ENCODE peak calls at places on chromosomes 16 and 17, in ten cellular contexts. One of them, this sample, is unnamed.
A peak's percentile ranks its signal among the peaks of the same experiment; 100 is the strongest.

GRCh38 chr16:64543401-64543800 is 578.5 kb downstream of the CDH11 start:
- DNase-seq in HAP-1: no peak
- DNase-seq in H1: no peak
- DNase-seq in body of pancreas: no peak
- DNase-seq in thoracic aorta: no peak
- DNase-seq in esophagus squamous epithelium: no peak
- DNase-seq in CD8-positive, alpha-beta memory T cell: no peak
- DNase-seq in heart left ventricle: no peak
- DNase-seq in transverse colon: no peak
- DNase-seq in IMR-90: no peak
- DNase-seq in this sample: no peak

GRCh38 chr16:89319883-89320716 is 102.6 kb downstream of the ZNF778 start:
- DNase-seq in HAP-1: peak; percentile 41
- DNase-seq in H1: no peak
- DNase-seq in body of pancreas: peak; percentile 76
- DNase-seq in thoracic aorta: peak; percentile 64
- DNase-seq in esophagus squamous epithelium: no peak
- DNase-seq in CD8-positive, alpha-beta memory T cell: no peak
- DNase-seq in heart left ventricle: peak; percentile 75
- DNase-seq in transverse colon: peak; percentile 38
- DNase-seq in IMR-90: peak; percentile 85
- DNase-seq in this sample: no peak

GRCh38 chr16:49350265-49351103 is 23.1 kb upstream of the C16orf78 start:
- DNase-seq in HAP-1: peak; percentile 76
- DNase-seq in H1: no peak
- DNase-seq in body of pancreas: peak; percentile 58
- DNase-seq in thoracic aorta: no peak
- DNase-seq in esophagus squamous epithelium: no peak
- DNase-seq in CD8-positive, alpha-beta memory T cell: no peak
- DNase-seq in heart left ventricle: peak; percentile 78
- DNase-seq in transverse colon: peak; percentile 71
- DNase-seq in IMR-90: peak; percentile 34
- DNase-seq in this sample: no peak

GRCh38 chr17:46853896-46854444 is 2.6 kb downstream of the WNT9B start:
- DNase-seq in HAP-1: no peak
- DNase-seq in H1: no peak
- DNase-seq in body of pancreas: no peak
- DNase-seq in thoracic aorta: no peak
- DNase-seq in esophagus squamous epithelium: no peak
- DNase-seq in CD8-positive, alpha-beta memory T cell: no peak
- DNase-seq in heart left ventricle: no peak
- DNase-seq in transverse colon: no peak
- DNase-seq in IMR-90: peak; percentile 52
- DNase-seq in this sample: no peak

GRCh38 chr16:17803625-17804410 is 333.1 kb upstream of the XYLT1 start:
- DNase-seq in HAP-1: no peak
- DNase-seq in H1: no peak
- DNase-seq in body of pancreas: no peak
- DNase-seq in thoracic aorta: no peak
- DNase-seq in esophagus squamous epithelium: no peak
- DNase-seq in CD8-positive, alpha-beta memory T cell: no peak
- DNase-seq in heart left ventricle: no peak
- DNase-seq in transverse colon: no peak
- DNase-seq in IMR-90: peak; percentile 97
- DNase-seq in this sample: no peak

GRCh38 chr16:75252946-75253911 is 1.8 kb upstream of the BCAR1 start:
- DNase-seq in HAP-1: peak; percentile 54
- DNase-seq in H1: peak; percentile 85
- DNase-seq in body of pancreas: peak; percentile 20
- DNase-seq in thoracic aorta: no peak
- DNase-seq in esophagus squamous epithelium: no peak
- DNase-seq in CD8-positive, alpha-beta memory T cell: no peak
- DNase-seq in heart left ventricle: peak; percentile 62
- DNase-seq in transverse colon: no peak
- DNase-seq in IMR-90: peak; percentile 74
- DNase-seq in this sample: no peak

GRCh38 chr16:20285993-20286499 is 41.3 kb downstream of the GP2 start:
- DNase-seq in HAP-1: no peak
- DNase-seq in H1: no peak
- DNase-seq in body of pancreas: no peak
- DNase-seq in thoracic aorta: no peak
- DNase-seq in esophagus squamous epithelium: no peak
- DNase-seq in CD8-positive, alpha-beta memory T cell: no peak
- DNase-seq in heart left ventricle: no peak
- DNase-seq in transverse colon: no peak
- DNase-seq in IMR-90: no peak
- DNase-seq in this sample: no peak

GRCh38 chr17:21510686-21511367 is 134.7 kb downstream of the KCNJ12 start:
- DNase-seq in HAP-1: no peak
- DNase-seq in H1: no peak
- DNase-seq in body of pancreas: no peak
- DNase-seq in thoracic aorta: no peak
- DNase-seq in esophagus squamous epithelium: no peak
- DNase-seq in CD8-positive, alpha-beta memory T cell: no peak
- DNase-seq in heart left ventricle: no peak
- DNase-seq in transverse colon: no peak
- DNase-seq in IMR-90: no peak
- DNase-seq in this sample: no peak

GRCh38 chr17:7438050-7438614 is 1.2 kb upstream of the FGF11 start:
- DNase-seq in HAP-1: peak; percentile 77
- DNase-seq in H1: no peak
- DNase-seq in body of pancreas: peak; percentile 25
- DNase-seq in thoracic aorta: no peak
- DNase-seq in esophagus squamous epithelium: no peak
- DNase-seq in CD8-positive, alpha-beta memory T cell: peak; percentile 21
- DNase-seq in heart left ventricle: peak; percentile 91
- DNase-seq in transverse colon: peak; percentile 54
- DNase-seq in IMR-90: no peak
- DNase-seq in this sample: peak; percentile 40

GRCh38 chr17:7574176-7574953 is 5.1 kb upstream of the CD68 start:
- DNase-seq in HAP-1: no peak
- DNase-seq in H1: no peak
- DNase-seq in body of pancreas: no peak
- DNase-seq in thoracic aorta: no peak
- DNase-seq in esophagus squamous epithelium: no peak
- DNase-seq in CD8-positive, alpha-beta memory T cell: no peak
- DNase-seq in heart left ventricle: no peak
- DNase-seq in transverse colon: no peak
- DNase-seq in IMR-90: peak; percentile 28
- DNase-seq in this sample: no peak

GRCh38 chr17:72699566-72699965 is 392.9 kb downstream of the SLC39A11 start:
- DNase-seq in HAP-1: no peak
- DNase-seq in H1: no peak
- DNase-seq in body of pancreas: no peak
- DNase-seq in thoracic aorta: no peak
- DNase-seq in esophagus squamous epithelium: no peak
- DNase-seq in CD8-positive, alpha-beta memory T cell: no peak
- DNase-seq in heart left ventricle: no peak
- DNase-seq in transverse colon: no peak
- DNase-seq in IMR-90: peak; percentile 39
- DNase-seq in this sample: no peak

GRCh38 chr17:29933379-29933778 is 3.4 kb upstream of the SSH2 start:
- DNase-seq in HAP-1: no peak
- DNase-seq in H1: no peak
- DNase-seq in body of pancreas: no peak
- DNase-seq in thoracic aorta: no peak
- DNase-seq in esophagus squamous epithelium: no peak
- DNase-seq in CD8-positive, alpha-beta memory T cell: no peak
- DNase-seq in heart left ventricle: no peak
- DNase-seq in transverse colon: no peak
- DNase-seq in IMR-90: peak; percentile 43
- DNase-seq in this sample: no peak

GRCh38 chr17:63929860-63930766 is 2.0 kb downstream of the CD79B start:
- DNase-seq in HAP-1: no peak
- DNase-seq in H1: no peak
- DNase-seq in body of pancreas: peak; percentile 22
- DNase-seq in thoracic aorta: no peak
- DNase-seq in esophagus squamous epithelium: no peak
- DNase-seq in CD8-positive, alpha-beta memory T cell: no peak
- DNase-seq in heart left ventricle: peak; percentile 55
- DNase-seq in transverse colon: no peak
- DNase-seq in IMR-90: no peak
- DNase-seq in this sample: no peak

GRCh38 chr16:86668136-86668535 is 89.8 kb downstream of the FOXL1 start:
- DNase-seq in HAP-1: no peak
- DNase-seq in H1: no peak
- DNase-seq in body of pancreas: no peak
- DNase-seq in thoracic aorta: no peak
- DNase-seq in esophagus squamous epithelium: no peak
- DNase-seq in CD8-positive, alpha-beta memory T cell: no peak
- DNase-seq in heart left ventricle: no peak
- DNase-seq in transverse colon: no peak
- DNase-seq in IMR-90: peak; percentile 77
- DNase-seq in this sample: no peak

GRCh38 chr16:29678691-29679267 is at the start of gene QPRT:
- DNase-seq in HAP-1: peak; percentile 88
- DNase-seq in H1: peak; percentile 81
- DNase-seq in body of pancreas: peak; percentile 80
- DNase-seq in thoracic aorta: no peak
- DNase-seq in esophagus squamous epithelium: no peak
- DNase-seq in CD8-positive, alpha-beta memory T cell: no peak
- DNase-seq in heart left ventricle: peak; percentile 73
- DNase-seq in transverse colon: peak; percentile 71
- DNase-seq in IMR-90: peak; percentile 22
- DNase-seq in this sample: no peak

DNA sequence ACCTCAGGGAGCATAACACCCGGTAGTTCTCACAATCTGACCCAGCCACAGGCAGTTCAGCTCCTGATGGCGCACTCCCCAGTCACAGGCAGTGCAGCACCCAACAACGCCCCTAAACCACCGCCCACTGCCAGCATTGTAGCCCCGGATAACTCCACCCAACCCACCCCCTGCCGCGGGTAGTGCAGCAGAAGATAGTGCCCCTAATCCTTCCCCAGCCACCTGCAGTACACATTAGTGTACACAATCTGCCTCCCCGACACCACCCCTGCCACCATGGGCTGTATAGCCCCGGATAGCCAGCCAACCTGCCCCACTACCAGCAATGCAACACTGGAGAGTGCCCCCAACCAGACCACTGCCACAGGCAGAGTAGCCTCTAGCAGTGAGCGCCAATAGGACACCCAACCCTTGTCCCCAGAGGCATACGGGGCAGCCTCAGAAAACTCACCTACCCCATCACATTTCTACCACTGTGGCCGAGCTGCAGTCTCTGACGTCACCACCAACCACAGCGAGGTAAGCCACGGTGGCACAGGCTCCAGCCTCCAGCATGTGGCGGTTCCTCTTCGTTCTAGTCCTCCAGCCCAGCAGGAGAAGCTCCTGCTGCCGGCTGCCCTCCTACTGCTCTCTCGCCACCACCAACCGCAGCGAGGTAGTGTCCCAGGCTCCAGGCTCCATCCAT is 877.3 kb downstream of the KCNJ18 start:
- DNase-seq in HAP-1: no peak
- DNase-seq in H1: no peak
- DNase-seq in body of pancreas: no peak
- DNase-seq in thoracic aorta: no peak
- DNase-seq in esophagus squamous epithelium: no peak
- DNase-seq in CD8-positive, alpha-beta memory T cell: no peak
- DNase-seq in heart left ventricle: no peak
- DNase-seq in transverse colon: no peak
- DNase-seq in IMR-90: no peak
- DNase-seq in this sample: no peak
- H3K9me3 ChIP-seq in HAP-1: no peaks in the 10 kb centered on the region
- H3K9me3 ChIP-seq in H1: peaks cover 34% of the 10 kb centered on the region
- H3K9me3 ChIP-seq in body of pancreas: no peaks in the 10 kb centered on the region
- H3K9me3 ChIP-seq in thoracic aorta: no peaks in the 10 kb centered on the region
- H3K9me3 ChIP-seq in esophagus squamous epithelium: peaks cover 5% of the 10 kb centered on the region
- H3K9me3 ChIP-seq in CD8-positive, alpha-beta memory T cell: no peaks in the 10 kb centered on the region
- H3K9me3 ChIP-seq in heart left ventricle: no peaks in the 10 kb centered on the region
- H3K9me3 ChIP-seq in transverse colon: no peaks in the 10 kb centered on the region
- H3K9me3 ChIP-seq in IMR-90: peaks cover 13% of the 10 kb centered on the region
- H3K9me3 ChIP-seq in this sample: no peaks in the 10 kb centered on the region

GRCh38 chr17:39836117-39836516 is 28.0 kb downstream of the IKZF3 start:
- DNase-seq in HAP-1: no peak
- DNase-seq in H1: no peak
- DNase-seq in body of pancreas: no peak
- DNase-seq in thoracic aorta: no peak
- DNase-seq in esophagus squamous epithelium: no peak
- DNase-seq in CD8-positive, alpha-beta memory T cell: no peak
- DNase-seq in heart left ventricle: no peak
- DNase-seq in transverse colon: no peak
- DNase-seq in IMR-90: no peak
- DNase-seq in this sample: no peak
- H3K9me3 ChIP-seq in HAP-1: no peaks in the 10 kb centered on the region
- H3K9me3 ChIP-seq in H1: no peaks in the 10 kb centered on the region
- H3K9me3 ChIP-seq in body of pancreas: no peaks in the 10 kb centered on the region
- H3K9me3 ChIP-seq in thoracic aorta: peaks cover 12% of the 10 kb centered on the region
- H3K9me3 ChIP-seq in esophagus squamous epithelium: peaks cover 2% of the 10 kb centered on the region
- H3K9me3 ChIP-seq in CD8-positive, alpha-beta memory T cell: no peaks in the 10 kb centered on the region
- H3K9me3 ChIP-seq in heart left ventricle: peaks cover 35% of the 10 kb centered on the region
- H3K9me3 ChIP-seq in transverse colon: no peaks in the 10 kb centered on the region
- H3K9me3 ChIP-seq in IMR-90: peaks cover 6% of the 10 kb centered on the region
- H3K9me3 ChIP-seq in this sample: no peaks in the 10 kb centered on the region

GRCh38 chr17:49715221-49715620 is 7.5 kb upstream of the SLC35B1 start:
- DNase-seq in HAP-1: no peak
- DNase-seq in H1: no peak
- DNase-seq in body of pancreas: no peak
- DNase-seq in thoracic aorta: no peak
- DNase-seq in esophagus squamous epithelium: no peak
- DNase-seq in CD8-positive, alpha-beta memory T cell: peak; percentile 40
- DNase-seq in heart left ventricle: no peak
- DNase-seq in transverse colon: no peak
- DNase-seq in IMR-90: no peak
- DNase-seq in this sample: no peak
- H3K9me3 ChIP-seq in HAP-1: no peaks in the 10 kb centered on the region
- H3K9me3 ChIP-seq in H1: no peaks in the 10 kb centered on the region
- H3K9me3 ChIP-seq in body of pancreas: no peaks in the 10 kb centered on the region
- H3K9me3 ChIP-seq in thoracic aorta: no peaks in the 10 kb centered on the region
- H3K9me3 ChIP-seq in esophagus squamous epithelium: no peaks in the 10 kb centered on the region
- H3K9me3 ChIP-seq in CD8-positive, alpha-beta memory T cell: no peaks in the 10 kb centered on the region
- H3K9me3 ChIP-seq in heart left ventricle: no peaks in the 10 kb centered on the region
- H3K9me3 ChIP-seq in transverse colon: no peaks in the 10 kb centered on the region
- H3K9me3 ChIP-seq in IMR-90: no peaks in the 10 kb centered on the region
- H3K9me3 ChIP-seq in this sample: no peaks in the 10 kb centered on the region

GRCh38 chr17:80498920-80499410 is 22.6 kb upstream of the NPTX1 start:
- DNase-seq in HAP-1: no peak
- DNase-seq in H1: no peak
- DNase-seq in body of pancreas: no peak
- DNase-seq in thoracic aorta: no peak
- DNase-seq in esophagus squamous epithelium: no peak
- DNase-seq in CD8-positive, alpha-beta memory T cell: no peak
- DNase-seq in heart left ventricle: no peak
- DNase-seq in transverse colon: no peak
- DNase-seq in IMR-90: no peak
- DNase-seq in this sample: no peak
- H3K9me3 ChIP-seq in HAP-1: no peaks in the 10 kb centered on the region
- H3K9me3 ChIP-seq in H1: no peaks in the 10 kb centered on the region
- H3K9me3 ChIP-seq in body of pancreas: no peaks in the 10 kb centered on the region
- H3K9me3 ChIP-seq in thoracic aorta: no peaks in the 10 kb centered on the region
- H3K9me3 ChIP-seq in esophagus squamous epithelium: no peaks in the 10 kb centered on the region
- H3K9me3 ChIP-seq in CD8-positive, alpha-beta memory T cell: no peaks in the 10 kb centered on the region
- H3K9me3 ChIP-seq in heart left ventricle: no peaks in the 10 kb centered on the region
- H3K9me3 ChIP-seq in transverse colon: no peaks in the 10 kb centered on the region
- H3K9me3 ChIP-seq in IMR-90: no peaks in the 10 kb centered on the region
- H3K9me3 ChIP-seq in this sample: no peaks in the 10 kb centered on the region

This sample was measured in T-helper 17 cell.